ENCODE peak calls at places on chromosome 16, in six cellular contexts. T is T-helper 1 cell, K is hepatocyte, H is GM12891, A is mucosa of gallbladder, Y is T-helper 17 cell. J is an unnamed sample.

GRCh38 chr16:24255446-24256352 is at the start of gene CACNG3:
- DNase-seq in T (peak), A (peak), H (peak), K (peak), Y (peak), J (peak)

GRCh38 chr16:54873081-54873480 is 57.6 kb upstream of the IRX5 start:
- DNase-seq in T (no peak), A (no peak), H (no peak), Y (no peak), K (no peak), J (no peak)

GRCh38 chr16:65534121-65534528 is 412.3 kb upstream of the CDH11 start:
- DNase-seq in H (no peak), A (no peak), T (no peak), K (no peak), Y (no peak), J (no peak)

GRCh38 chr16:67447508-67448076 is 16.7 kb downstream of the HSD11B2 start:
- DNase-seq in A (no peak), K (no peak), H (peak), Y (peak), T (peak), J (peak)

GRCh38 chr16:57791156-57791902 is 11.0 kb downstream of the KIFC3 start:
- DNase-seq in K (no peak), T (no peak), Y (no peak), H (no peak), A (no peak), J (no peak)

GRCh38 chr16:31093132-31093703 is 1.4 kb downstream of the VKORC1 start:
- DNase-seq in K (peak), Y (no peak), T (no peak), A (no peak), H (no peak), J (no peak)

GRCh38 chr16:4372578-4373355 is 1.1 kb downstream of the VASN start:
- DNase-seq in Y (no peak), H (no peak), T (no peak), A (no peak), K (peak), J (no peak)

GRCh38 chr16:76176153-76176552 is 101.0 kb upstream of the CNTNAP4 start:
- DNase-seq in T (no peak), Y (no peak), K (no peak), A (no peak), H (no peak), J (no peak)

GRCh38 chr16:21101631-21102420 is 48.8 kb downstream of the DNAH3 start:
- DNase-seq in T (no peak), K (peak), A (no peak), H (no peak), Y (peak), J (peak)

GRCh38 chr16:67770371-67770991 is 35.9 kb downstream of the RANBP10 start:
- DNase-seq in A (no peak), T (no peak), K (no peak), Y (no peak), H (no peak), J (no peak)

GRCh38 chr16:4664538-4665418 is 28.6 kb upstream of the NUDT16L1 start:
- DNase-seq in A (peak), T (peak), Y (peak), H (peak), K (no peak), J (peak)

GRCh38 chr16:30092373-30093010 is 768 bp upstream of the TBX6 start:
- DNase-seq in K (peak), T (peak), H (peak), Y (peak), A (peak), J (peak)

GRCh38 chr16:89890886-89891657 is 17.7 kb downstream of the TCF25 start:
- DNase-seq in A (no peak), T (no peak), K (no peak), H (no peak), Y (no peak), J (no peak)

GRCh38 chr16:25950586-25951201 is 258.9 kb downstream of the HS3ST4 start:
- DNase-seq in H (no peak), Y (no peak), K (no peak), A (no peak), T (no peak), J (no peak)

GRCh38 chr16:68348645-68349445 is 38.0 kb downstream of the PRMT7 start:
- DNase-seq in A (no peak), K (no peak), Y (no peak), H (no peak), T (no peak), J (no peak)